ENCODE peak calls at places on chromosomes 11 and 22, in eight cellular contexts. I, C, Z, N, Q, X, P and G are unnamed samples.

GRCh38 chr11:128392259-128392658 is 195.1 kb downstream of the ETS1 start:
- DNase-seq in P (no peak), Q (no peak), Z (no peak), I (no peak), N (no peak), X (no peak), C (no peak), G (no peak)

GRCh38 chr11:11981840-11982239 is 26.6 kb downstream of the DKK3 start:
- DNase-seq in I (peak), P (no peak), Q (no peak), C (no peak), N (no peak), Z (no peak), X (no peak), G (no peak)

GRCh38 chr22:44444341-44445306 is 53.4 kb downstream of the RTL6 start:
- DNase-seq in Q (peak), P (no peak), I (peak), C (peak), X (peak), Z (no peak), N (no peak), G (no peak)

GRCh38 chr11:64924910-64925284 is 408 bp downstream of the PPP2R5B start:
- DNase-seq in N (no peak), Z (no peak), I (peak), Q (no peak), C (peak), X (no peak), P (no peak), G (no peak)

GRCh38 chr11:101870510-101870909 is 44.3 kb upstream of the CEP126 start:
- DNase-seq in C (peak), Z (peak), I (no peak), N (no peak), P (peak), X (no peak), Q (no peak), G (no peak)

GRCh38 chr11:45025716-45026492 is 75.2 kb upstream of the TP53I11 start:
- DNase-seq in P (no peak), Z (peak), C (no peak), Q (peak), N (no peak), X (peak), I (peak), G (no peak)

GRCh38 chr11:111665779-111666178 is 63.5 kb downstream of the SIK2 start:
- DNase-seq in X (peak), Z (peak), Q (no peak), P (no peak), N (peak), C (peak), I (peak), G (peak)

GRCh38 chr11:113728814-113729213 is 22.7 kb upstream of the TMPRSS5 start:
- DNase-seq in X (no peak), P (no peak), N (no peak), I (no peak), Z (no peak), Q (no peak), C (no peak), G (no peak)

GRCh38 chr11:68142028-68142412 is 20.8 kb upstream of the CHKA start:
- DNase-seq in Z (no peak), Q (no peak), N (no peak), X (no peak), C (no peak), P (no peak), I (peak), G (no peak)

GRCh38 chr11:62025429-62026105 is 58.1 kb upstream of the FTH1 start:
- DNase-seq in N (no peak), I (no peak), Z (peak), Q (no peak), P (peak), X (peak), C (peak), G (no peak)

GRCh38 chr11:126360049-126360446 is 4.6 kb downstream of the ST3GAL4 start:
- DNase-seq in N (no peak), I (peak), X (no peak), C (peak), Q (no peak), P (no peak), Z (no peak), G (no peak)

GRCh38 chr11:34595960-34596359 is 24.9 kb upstream of the EHF start:
- DNase-seq in Z (no peak), N (no peak), Q (no peak), P (no peak), X (no peak), C (no peak), I (no peak), G (no peak)

GRCh38 chr11:64558065-64558745 is 32.8 kb upstream of the SLC22A12 start:
- DNase-seq in X (peak), C (peak), Q (peak), N (no peak), Z (no peak), I (peak), P (no peak), G (no peak)

GRCh38 chr22:35558719-35559118 is 18.1 kb downstream of the RASD2 start:
- DNase-seq in P (no peak), I (no peak), N (no peak), X (no peak), C (no peak), Q (no peak), Z (no peak), G (no peak)

GRCh38 chr22:35555351-35555915 is 14.8 kb downstream of the RASD2 start:
- DNase-seq in N (no peak), P (no peak), Q (no peak), I (no peak), Z (peak), C (peak), X (no peak), G (no peak)

GRCh38 chr22:35558031-35558430 is 17.4 kb downstream of the RASD2 start:
- DNase-seq in N (no peak), X (no peak), Q (no peak), I (no peak), C (no peak), P (no peak), Z (no peak), G (no peak)

GRCh38 chr22:35555941-35556547 is 15.4 kb downstream of the RASD2 start:
- DNase-seq in I (no peak), N (no peak), Q (no peak), P (no peak), Z (no peak), C (no peak), X (no peak), G (no peak)

DNA sequence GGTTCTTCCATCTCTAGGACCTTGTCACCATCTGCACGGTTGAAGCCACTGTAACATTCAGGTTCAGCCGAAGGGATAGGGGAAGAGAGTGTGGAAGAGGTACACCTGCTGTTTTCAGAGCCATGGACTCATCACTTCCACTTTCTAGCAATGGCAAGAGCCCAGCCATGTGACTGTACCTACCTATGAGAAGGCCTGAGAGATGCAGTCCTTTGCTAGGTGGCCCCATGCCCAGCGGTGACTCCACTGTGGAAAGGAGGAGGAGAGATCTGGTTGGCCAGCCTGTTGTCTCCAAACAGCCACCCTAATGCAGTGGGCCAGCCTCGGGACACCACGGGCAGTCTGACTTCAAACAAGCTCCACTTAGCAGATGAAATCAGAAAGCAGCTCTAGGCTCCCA is 16.0 kb downstream of the RASD2 start:
- DNase-seq in I (no peak), P (no peak), X (no peak), N (no peak), C (peak), Q (no peak), Z (peak), G (no peak)
- H3K9ac ChIP-seq in I (no peak), P (no peak), X (no peak), N (no peak), C (no peak), Q (no peak), Z (no peak), G (no peak)

GRCh38 chr11:9092085-9092484 is 686 bp upstream of the SCUBE2 start:
- DNase-seq in X (no peak), P (no peak), Q (no peak), N (no peak), Z (no peak), C (no peak), I (no peak), G (no peak)

GRCh38 chr11:9089636-9090035 is 1.8 kb downstream of the SCUBE2 start:
- DNase-seq in Q (no peak), I (no peak), P (no peak), X (no peak), N (no peak), C (peak), Z (no peak), G (no peak)

GRCh38 chr11:9091044-9091936 is at the start of gene SCUBE2:
- DNase-seq in N (no peak), X (no peak), I (peak), C (peak), Q (peak), P (no peak), Z (no peak), G (no peak)

GRCh38 chr11:9089061-9089460 is 2.3 kb downstream of the SCUBE2 start:
- DNase-seq in N (no peak), Q (no peak), C (no peak), P (no peak), X (no peak), Z (no peak), I (no peak), G (no peak)

DNA sequence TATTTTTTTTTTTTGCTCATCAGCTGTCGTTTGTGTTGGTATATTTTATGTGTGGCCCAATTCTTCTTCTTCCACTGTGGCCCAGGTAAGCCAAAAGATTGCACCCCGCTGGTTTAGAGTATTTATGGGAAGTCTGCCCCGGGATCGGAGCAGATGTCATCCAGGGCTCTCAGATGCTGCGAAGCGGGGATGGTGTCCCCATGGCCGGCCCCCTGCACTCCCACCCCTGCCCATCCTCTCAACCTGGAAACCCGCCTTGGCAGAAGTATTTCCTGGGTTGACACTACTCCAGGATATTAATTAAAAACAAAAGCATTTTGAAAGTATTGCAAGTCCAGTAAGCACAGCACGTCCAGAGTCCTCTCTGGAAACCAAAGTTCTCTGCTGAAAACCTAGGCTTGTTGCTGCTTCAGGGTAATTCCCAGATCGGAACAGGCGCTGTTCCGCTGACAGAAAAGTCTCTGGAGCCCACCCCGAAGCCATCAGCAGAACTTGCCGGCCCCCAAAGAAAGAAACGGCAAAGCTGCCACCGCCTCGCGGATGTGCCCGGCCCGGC is 833 bp downstream of the SCUBE2 start:
- DNase-seq in X (no peak), I (no peak), P (no peak), C (peak), Z (no peak), Q (no peak), N (no peak), G (no peak)
- H3K9ac ChIP-seq in X (peak), I (no peak), P (no peak), C (no peak), Z (no peak), Q (no peak), N (peak), G (no peak)

GRCh38 chr22:50696251-50696798 is 23.7 kb downstream of the SHANK3 start:
- DNase-seq in Z (no peak), I (no peak), N (no peak), P (no peak), C (no peak), Q (no peak), X (no peak), G (no peak)

GRCh38 chr22:50697667-50698506 is 25.3 kb downstream of the SHANK3 start:
- DNase-seq in Z (no peak), C (peak), Q (no peak), N (no peak), X (no peak), I (peak), P (no peak), G (no peak)

GRCh38 chr22:50698546-50698945 is 25.9 kb downstream of the SHANK3 start:
- DNase-seq in C (peak), I (peak), Q (no peak), N (no peak), X (no peak), P (no peak), Z (no peak), G (no peak)

GRCh38 chr22:50695421-50696250 is 23.0 kb downstream of the SHANK3 start:
- DNase-seq in Z (no peak), I (peak), Q (no peak), X (no peak), N (no peak), P (no peak), C (no peak), G (no peak)

DNA sequence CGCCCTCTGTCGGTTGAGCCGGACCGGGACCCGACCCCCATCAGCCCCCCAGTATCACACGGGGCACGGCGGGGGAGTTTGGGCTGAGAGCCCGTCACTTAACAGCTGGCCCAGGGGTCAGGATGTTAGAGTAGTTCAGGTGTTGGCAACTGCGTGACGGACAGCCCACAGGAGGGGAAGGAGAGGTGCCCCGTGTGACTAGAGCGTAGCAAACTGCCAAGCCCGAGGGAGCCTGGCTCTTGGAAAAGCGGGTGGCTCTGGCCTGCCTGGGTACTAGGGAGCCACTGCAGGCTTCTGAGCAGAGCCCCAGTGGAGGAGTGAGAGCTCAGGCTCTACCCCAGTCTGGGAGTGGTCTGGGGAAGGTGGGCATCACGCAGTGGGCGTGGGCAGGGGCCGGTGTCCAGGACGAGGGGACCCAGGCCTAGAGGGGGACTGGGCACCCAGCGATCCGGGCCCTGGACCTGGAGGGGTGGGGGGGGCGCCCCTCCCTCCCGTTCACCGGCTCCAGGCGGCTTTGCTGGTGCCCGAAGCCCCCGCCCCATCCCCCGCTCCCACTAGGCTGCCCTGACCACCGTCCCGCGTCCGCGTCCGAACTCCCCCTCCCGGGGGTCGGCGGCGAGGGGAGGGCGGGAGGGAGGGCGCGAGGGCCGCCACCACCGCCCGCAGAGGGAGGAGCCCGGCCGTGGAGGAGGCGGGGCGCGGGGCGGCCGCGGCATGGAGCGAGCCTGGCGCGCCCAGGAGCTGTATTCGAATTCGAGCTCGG is 24.4 kb downstream of the SHANK3 start:
- DNase-seq in C (peak), Z (no peak), P (no peak), Q (peak), X (peak), I (peak), N (peak), G (no peak)
- H3K9ac ChIP-seq in C (no peak), Z (no peak), P (no peak), Q (no peak), X (peak), I (no peak), N (peak), G (no peak)

GRCh38 chr22:23243006-23243573 is 62.8 kb downstream of the BCR start:
- DNase-seq in N (peak), C (no peak), X (peak), Q (peak), I (peak), P (no peak), Z (peak), G (peak)

GRCh38 chr22:23242473-23243001 is 62.2 kb downstream of the BCR start:
- DNase-seq in X (peak), Z (peak), I (peak), Q (peak), N (peak), P (no peak), C (no peak), G (no peak)

GRCh38 chr22:23240639-23241389 is 60.5 kb downstream of the BCR start:
- DNase-seq in X (peak), C (peak), P (no peak), N (no peak), Q (peak), Z (no peak), I (peak), G (no peak)

GRCh38 chr22:23243859-23244689 is 63.8 kb downstream of the BCR start:
- DNase-seq in I (no peak), Z (no peak), N (no peak), C (no peak), X (no peak), Q (no peak), P (no peak), G (no peak)

DNA sequence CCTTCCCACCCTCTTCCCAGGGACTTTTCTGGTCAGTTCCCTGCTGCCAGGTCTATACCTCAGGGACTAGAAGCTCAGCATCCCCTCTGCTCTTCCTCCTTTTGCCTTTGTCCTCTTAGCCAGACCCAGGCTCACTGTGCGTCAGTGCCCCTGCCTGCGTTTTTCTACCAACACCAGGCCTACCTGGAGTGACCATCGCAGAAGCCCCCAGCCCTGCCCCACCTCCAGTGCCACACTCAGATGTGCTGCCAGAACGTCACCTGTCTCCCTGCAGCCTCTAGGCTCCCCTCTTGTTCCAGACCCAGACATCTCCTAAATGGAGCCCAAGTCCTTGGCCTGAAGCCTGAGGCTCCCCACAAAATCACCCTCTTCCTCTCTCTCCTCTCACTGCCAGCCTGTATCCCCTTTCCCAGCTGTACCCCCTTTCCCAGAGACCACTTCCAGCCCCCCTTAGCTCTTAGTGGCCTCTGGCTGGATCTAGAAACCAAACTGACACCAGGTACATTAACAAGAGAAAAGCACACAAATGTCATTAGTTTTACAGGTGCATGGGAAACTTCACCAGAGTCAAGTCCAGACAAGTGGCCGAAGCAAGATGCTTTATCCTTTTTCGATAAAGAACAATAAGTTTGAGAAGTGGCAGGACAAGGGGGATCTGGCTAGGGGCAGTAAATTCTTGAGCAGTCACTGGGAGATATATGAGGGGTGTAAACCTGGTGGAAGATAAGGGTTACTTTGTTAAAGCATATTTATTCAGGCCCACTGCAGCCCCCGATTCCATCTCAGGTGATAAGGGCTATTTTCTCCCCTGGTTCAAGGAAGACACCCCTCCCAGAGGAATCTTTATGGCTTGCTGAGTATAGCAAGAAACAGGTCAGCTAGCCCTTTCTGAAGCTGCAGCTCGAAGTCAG is 61.5 kb downstream of the BCR start:
- DNase-seq in X (no peak), Q (no peak), N (no peak), P (no peak), C (no peak), I (no peak), Z (no peak), G (no peak)
- H3K9ac ChIP-seq in X (peak), Q (no peak), N (peak), P (no peak), C (no peak), I (peak), Z (no peak), G (no peak)

GRCh38 chr11:96228911-96229310 is 114.1 kb downstream of the MAML2 start:
- DNase-seq in N (no peak), I (no peak), X (peak), Q (no peak), P (no peak), C (no peak), Z (peak), G (no peak)
- H3K9ac ChIP-seq in N (no peak), I (no peak), X (no peak), Q (no peak), P (no peak), C (peak), Z (no peak), G (no peak)

GRCh38 chr11:14248577-14248976 is 110.4 kb downstream of the RRAS2 start:
- DNase-seq in X (peak), N (peak), I (peak), C (no peak), Q (peak), P (no peak), Z (no peak), G (no peak)
- H3K9ac ChIP-seq in X (no peak), N (no peak), I (no peak), C (no peak), Q (no peak), P (no peak), Z (no peak), G (no peak)